ENCODE peak calls at places on chromosome 5, in four cellular contexts. V is colonic mucosa, Z is mucosa of descending colon, T is transverse colon. K is an unnamed sample.

GRCh38 chr5:40223884-40224402 is 455.8 kb upstream of the PTGER4 start:
- DNase-seq in V (no peak), Z (no peak), T (no peak), K (peak; percentile 34)

GRCh38 chr5:152246401-152246800 is 158.7 kb downstream of the NMUR2 start:
- DNase-seq in V (no peak), Z (peak; percentile 4), T (no peak), K (no peak)

GRCh38 chr5:180113660-180114303 is 42.2 kb upstream of the RNF130 start:
- DNase-seq in V (no peak), Z (no peak), T (no peak), K (no peak)

GRCh38 chr5:40796487-40796889 is 1.7 kb downstream of the PRKAA1 start:
- DNase-seq in V (no peak), Z (no peak), T (no peak), K (no peak)

GRCh38 chr5:172999974-173000373 is 16.4 kb downstream of the ATP6V0E1 start:
- DNase-seq in V (no peak), Z (no peak), T (no peak), K (no peak)

GRCh38 chr5:94618029-94618492 is 343 bp downstream of the KIAA0825 start:
- DNase-seq in V (peak; percentile 78), Z (peak; percentile 79), T (peak; percentile 82), K (no peak)

GRCh38 chr5:96288845-96289185 is 144.2 kb downstream of the PCSK1 start:
- DNase-seq in V (no peak), Z (no peak), T (no peak), K (no peak)

GRCh38 chr5:87944553-87945320 is 323.9 kb downstream of the TMEM161B start:
- DNase-seq in V (no peak), Z (no peak), T (no peak), K (no peak)

GRCh38 chr5:78549043-78549442 is 99.5 kb downstream of the LHFPL2 start:
- DNase-seq in V (no peak), Z (no peak), T (peak; percentile 17), K (no peak)

GRCh38 chr5:107395632-107396350 is 274.9 kb downstream of the EFNA5 start:
- DNase-seq in V (no peak), Z (no peak), T (no peak), K (no peak)

GRCh38 chr5:102678267-102679058 is 76.6 kb upstream of the PAM start:
- DNase-seq in V (no peak), Z (no peak), T (no peak), K (no peak)

GRCh38 chr5:116942622-116943021 is 368.0 kb upstream of the SEMA6A start:
- DNase-seq in V (no peak), Z (no peak), T (no peak), K (no peak)

GRCh38 chr5:169838688-169839087 is 141.6 kb downstream of the INSYN2B start:
- DNase-seq in V (no peak), Z (no peak), T (no peak), K (no peak)

GRCh38 chr5:124644582-124644981 is 101.9 kb downstream of the ZNF608 start:
- DNase-seq in V (no peak), Z (no peak), T (no peak), K (no peak)

GRCh38 chr5:67672633-67673032 is 476.0 kb upstream of the CD180 start:
- DNase-seq in V (no peak), Z (no peak), T (no peak), K (no peak)

GRCh38 chr5:132024117-132024435 is 12.6 kb upstream of the ACSL6 start:
- DNase-seq in V (no peak), Z (no peak), T (no peak), K (no peak)

GRCh38 chr5:65050826-65051498 is 282.2 kb downstream of the CWC27 start:
- DNase-seq in V (no peak), Z (no peak), T (no peak), K (no peak)

GRCh38 chr5:141968914-141969608 is at the start of gene RNF14:
- DNase-seq in V (peak; percentile 95), Z (peak; percentile 94), T (peak; percentile 95), K (peak; percentile 91)

GRCh38 chr5:7396169-7397004 is 449 bp downstream of the ADCY2 start:
- DNase-seq in V (no peak), Z (no peak), T (no peak), K (no peak)

GRCh38 chr5:17148481-17148880 is 69.0 kb upstream of the BASP1 start:
- DNase-seq in V (no peak), Z (no peak), T (no peak), K (no peak)

GRCh38 chr5:15796557-15796956 is 296.6 kb downstream of the FBXL7 start:
- DNase-seq in V (no peak), Z (no peak), T (no peak), K (no peak)

GRCh38 chr5:32843532-32843895 is 132.4 kb downstream of the NPR3 start:
- DNase-seq in V (no peak), Z (no peak), T (no peak), K (no peak)

GRCh38 chr5:125655156-125655555 is 768.1 kb upstream of the GRAMD2B start:
- DNase-seq in V (no peak), Z (no peak), T (no peak), K (no peak)

GRCh38 chr5:15645376-15645775 is 145.4 kb downstream of the FBXL7 start:
- DNase-seq in V (no peak), Z (no peak), T (no peak), K (no peak)

GRCh38 chr5:3027185-3027865 is 275.8 kb upstream of the IRX2 start:
- DNase-seq in V (no peak), Z (no peak), T (no peak), K (no peak)

GRCh38 chr5:14508046-14508445 is 73.5 kb upstream of the OTULINL start:
- DNase-seq in V (no peak), Z (no peak), T (no peak), K (no peak)

GRCh38 chr5:62538017-62538942 is 40.3 kb upstream of the LRRC70 start:
- DNase-seq in V (no peak), Z (no peak), T (no peak), K (no peak)

GRCh38 chr5:132927355-132927754 is 36.1 kb downstream of the AFF4 start:
- DNase-seq in V (no peak), Z (no peak), T (no peak), K (no peak)

GRCh38 chr5:84017704-84018240 is 297.1 kb upstream of the HAPLN1 start:
- DNase-seq in V (no peak), Z (no peak), T (no peak), K (no peak)

GRCh38 chr5:142421158-142421617 is 96.4 kb upstream of the SPRY4 start:
- DNase-seq in V (peak; percentile 61), Z (peak; percentile 74), T (peak; percentile 42), K (no peak)

GRCh38 chr5:114311943-114312342 is 49.9 kb upstream of the KCNN2 start:
- DNase-seq in V (no peak), Z (no peak), T (no peak), K (no peak)

GRCh38 chr5:168592014-168592368 is 12.8 kb upstream of the PANK3 start:
- DNase-seq in V (no peak), Z (peak; percentile 52), T (peak; percentile 39), K (no peak)

GRCh38 chr5:14299666-14300065 is 156.5 kb downstream of the TRIO start:
- DNase-seq in V (no peak), Z (no peak), T (no peak), K (no peak)

GRCh38 chr5:164679461-164679860 is 1174.0 kb downstream of the MAT2B start:
- DNase-seq in V (no peak), Z (no peak), T (no peak), K (no peak)
- H3K4me3 ChIP-seq in V (no peak overlapping the region), Z (no peak overlapping the region), T (no peak overlapping the region), K (no peak overlapping the region)

GRCh38 chr5:138032572-138033274 is at the start of gene FAM13B:
- DNase-seq in V (peak; percentile 80), Z (peak; percentile 76), T (peak; percentile 82), K (peak; percentile 83)
- H3K4me1 ChIP-seq in V (no peaks in the 10 kb centered on the region), Z (peaks cover 16% of the 10 kb centered on the region), T (no peaks in the 10 kb centered on the region), K (peaks cover 50% of the 10 kb centered on the region)

GRCh38 chr5:98780390-98780789 is 6.9 kb downstream of the RGMB start:
- DNase-seq in V (no peak), Z (no peak), T (no peak), K (no peak)
- H3K4me3 ChIP-seq in V (no peak overlapping the region), Z (no peak overlapping the region), T (no peak overlapping the region), K (no peak overlapping the region)

DNA sequence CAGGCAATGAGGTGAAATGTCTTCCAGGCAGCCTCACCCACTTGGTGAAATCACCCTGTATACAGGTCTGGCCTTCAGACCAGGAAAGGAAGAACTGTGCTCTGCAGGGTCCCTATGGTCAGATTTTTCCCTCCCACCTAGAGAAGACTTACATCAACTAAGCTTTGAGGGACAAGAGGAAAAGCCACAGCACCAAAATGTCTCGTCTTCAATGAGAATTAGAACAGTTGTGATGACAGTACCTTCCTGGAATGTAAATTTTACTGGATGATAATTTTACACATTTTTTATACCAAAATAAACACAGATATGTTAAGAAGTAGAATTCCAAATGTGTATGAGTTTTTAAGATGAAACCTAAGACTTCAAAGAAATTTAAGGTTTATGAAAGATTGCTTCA is 283.9 kb downstream of the SPOCK1 start:
- DNase-seq in V (no peak), Z (no peak), T (no peak), K (no peak)
- H3K4me1 ChIP-seq in V (no peaks in the 10 kb centered on the region), Z (no peaks in the 10 kb centered on the region), T (no peaks in the 10 kb centered on the region), K (no peaks in the 10 kb centered on the region)

GRCh38 chr5:128538249-128539037 is 398 bp upstream of the FBN2 start:
- DNase-seq in V (peak; percentile 44), Z (peak; percentile 34), T (peak; percentile 37), K (no peak)
- H3K4me3 ChIP-seq in V (peak overlapping the region; percentile 31), Z (no peak overlapping the region), T (peak overlapping the region; percentile 29), K (no peak overlapping the region)

DNA sequence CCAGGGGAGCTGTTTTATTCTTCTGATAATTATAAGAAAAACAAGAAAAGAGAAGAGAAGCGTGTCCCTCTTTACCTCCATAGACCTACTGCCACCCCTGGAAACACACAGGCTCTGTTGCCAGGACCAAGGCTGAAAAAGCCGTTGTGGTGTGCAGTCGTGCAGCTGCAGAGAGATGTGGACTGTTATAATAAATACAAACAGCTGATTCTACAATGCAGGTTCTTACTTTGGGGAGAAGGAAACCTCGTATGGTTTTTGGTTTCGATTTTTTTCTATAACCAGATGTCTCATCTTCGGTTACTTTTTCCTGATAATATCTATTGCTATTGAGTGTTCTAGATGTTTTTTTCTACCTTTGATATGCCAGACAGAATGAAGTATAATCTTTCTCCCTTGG is 28.1 kb downstream of the FYB1 start:
- DNase-seq in V (no peak), Z (no peak), T (no peak), K (no peak)
- H3K4me1 ChIP-seq in V (no peaks in the 10 kb centered on the region), Z (no peaks in the 10 kb centered on the region), T (no peaks in the 10 kb centered on the region), K (peaks cover 80% of the 10 kb centered on the region)